ENCODE peak calls at places on chromosomes 2 and 18, in seven cellular contexts. One of them, this sample, is unnamed. For H3K4me1, the result is how much of the 10 kb centered on the place peaks cover.

GRCh38 chr2:85930129-85931124 is 41.6 kb upstream of the ST3GAL5 start:
- DNase-seq in naive thymus-derived CD4-positive, alpha-beta T cell: no peak
- DNase-seq in ovary: no peak
- DNase-seq in trophoblast cell: peak
- DNase-seq in body of pancreas: no peak
- DNase-seq in esophagus squamous epithelium: no peak
- DNase-seq in cardiac muscle cell: peak
- DNase-seq in this sample: no peak

GRCh38 chr2:191728710-191729597 is 51.0 kb downstream of the NABP1 start:
- DNase-seq in naive thymus-derived CD4-positive, alpha-beta T cell: no peak
- DNase-seq in ovary: no peak
- DNase-seq in trophoblast cell: no peak
- DNase-seq in body of pancreas: no peak
- DNase-seq in esophagus squamous epithelium: no peak
- DNase-seq in cardiac muscle cell: peak
- DNase-seq in this sample: no peak

GRCh38 chr18:48861181-48861715 is 89.5 kb downstream of the SMAD7 start:
- DNase-seq in naive thymus-derived CD4-positive, alpha-beta T cell: no peak
- DNase-seq in ovary: no peak
- DNase-seq in trophoblast cell: peak
- DNase-seq in body of pancreas: no peak
- DNase-seq in esophagus squamous epithelium: no peak
- DNase-seq in cardiac muscle cell: no peak
- DNase-seq in this sample: no peak

GRCh38 chr2:121076885-121077549 is 208.0 kb downstream of the TFCP2L1 start:
- DNase-seq in naive thymus-derived CD4-positive, alpha-beta T cell: peak
- DNase-seq in ovary: no peak
- DNase-seq in trophoblast cell: peak
- DNase-seq in body of pancreas: peak
- DNase-seq in esophagus squamous epithelium: no peak
- DNase-seq in cardiac muscle cell: peak
- DNase-seq in this sample: peak

GRCh38 chr2:231683292-231683898 is 24.9 kb upstream of the PTMA start:
- DNase-seq in naive thymus-derived CD4-positive, alpha-beta T cell: no peak
- DNase-seq in ovary: no peak
- DNase-seq in trophoblast cell: no peak
- DNase-seq in body of pancreas: no peak
- DNase-seq in esophagus squamous epithelium: no peak
- DNase-seq in cardiac muscle cell: no peak
- DNase-seq in this sample: no peak

GRCh38 chr2:84417453-84417852 is 41.6 kb downstream of the SUCLG1 start:
- DNase-seq in naive thymus-derived CD4-positive, alpha-beta T cell: no peak
- DNase-seq in ovary: no peak
- DNase-seq in trophoblast cell: no peak
- DNase-seq in body of pancreas: no peak
- DNase-seq in esophagus squamous epithelium: no peak
- DNase-seq in cardiac muscle cell: no peak
- DNase-seq in this sample: no peak

GRCh38 chr2:61710711-61711110 is 143.1 kb downstream of the FAM161A start:
- DNase-seq in naive thymus-derived CD4-positive, alpha-beta T cell: no peak
- DNase-seq in ovary: no peak
- DNase-seq in trophoblast cell: no peak
- DNase-seq in body of pancreas: peak
- DNase-seq in esophagus squamous epithelium: no peak
- DNase-seq in cardiac muscle cell: peak
- DNase-seq in this sample: no peak

GRCh38 chr2:210584834-210585233 is 28.4 kb downstream of the CPS1 start:
- DNase-seq in naive thymus-derived CD4-positive, alpha-beta T cell: no peak
- DNase-seq in ovary: no peak
- DNase-seq in trophoblast cell: no peak
- DNase-seq in body of pancreas: no peak
- DNase-seq in esophagus squamous epithelium: no peak
- DNase-seq in cardiac muscle cell: no peak
- DNase-seq in this sample: no peak

GRCh38 chr2:50344509-50345106 is 687.3 kb downstream of the NRXN1 start:
- DNase-seq in naive thymus-derived CD4-positive, alpha-beta T cell: no peak
- DNase-seq in ovary: no peak
- DNase-seq in trophoblast cell: no peak
- DNase-seq in body of pancreas: no peak
- DNase-seq in esophagus squamous epithelium: no peak
- DNase-seq in cardiac muscle cell: no peak
- DNase-seq in this sample: no peak

GRCh38 chr2:27940090-27940671 is 49.7 kb downstream of the BABAM2 start:
- DNase-seq in naive thymus-derived CD4-positive, alpha-beta T cell: no peak
- DNase-seq in ovary: no peak
- DNase-seq in trophoblast cell: no peak
- DNase-seq in body of pancreas: no peak
- DNase-seq in esophagus squamous epithelium: no peak
- DNase-seq in cardiac muscle cell: no peak
- DNase-seq in this sample: no peak

GRCh38 chr18:10437837-10438236 is 16.6 kb upstream of the APCDD1 start:
- DNase-seq in naive thymus-derived CD4-positive, alpha-beta T cell: no peak
- DNase-seq in ovary: no peak
- DNase-seq in trophoblast cell: no peak
- DNase-seq in body of pancreas: no peak
- DNase-seq in esophagus squamous epithelium: no peak
- DNase-seq in cardiac muscle cell: no peak
- DNase-seq in this sample: no peak

GRCh38 chr2:71930073-71930681 is 217.5 kb downstream of the CYP26B1 start:
- DNase-seq in naive thymus-derived CD4-positive, alpha-beta T cell: no peak
- DNase-seq in ovary: no peak
- DNase-seq in trophoblast cell: no peak
- DNase-seq in body of pancreas: no peak
- DNase-seq in esophagus squamous epithelium: no peak
- DNase-seq in cardiac muscle cell: no peak
- DNase-seq in this sample: no peak

GRCh38 chr2:27870724-27871123 is 19.5 kb downstream of the RBKS start:
- DNase-seq in naive thymus-derived CD4-positive, alpha-beta T cell: no peak
- DNase-seq in ovary: no peak
- DNase-seq in trophoblast cell: no peak
- DNase-seq in body of pancreas: no peak
- DNase-seq in esophagus squamous epithelium: no peak
- DNase-seq in cardiac muscle cell: no peak
- DNase-seq in this sample: no peak

GRCh38 chr18:1914489-1914888 is 656.8 kb downstream of the METTL4 start:
- DNase-seq in naive thymus-derived CD4-positive, alpha-beta T cell: no peak
- DNase-seq in ovary: no peak
- DNase-seq in trophoblast cell: peak
- DNase-seq in body of pancreas: no peak
- DNase-seq in esophagus squamous epithelium: no peak
- DNase-seq in cardiac muscle cell: peak
- DNase-seq in this sample: no peak

GRCh38 chr2:193240752-193241151 is 1046.0 kb upstream of the TMEFF2 start:
- DNase-seq in naive thymus-derived CD4-positive, alpha-beta T cell: no peak
- DNase-seq in ovary: no peak
- DNase-seq in trophoblast cell: peak
- DNase-seq in body of pancreas: no peak
- DNase-seq in esophagus squamous epithelium: no peak
- DNase-seq in cardiac muscle cell: no peak
- DNase-seq in this sample: no peak

GRCh38 chr2:225670111-225670974 is 270.8 kb downstream of the NYAP2 start:
- DNase-seq in naive thymus-derived CD4-positive, alpha-beta T cell: no peak
- DNase-seq in ovary: no peak
- DNase-seq in trophoblast cell: peak
- DNase-seq in body of pancreas: no peak
- DNase-seq in esophagus squamous epithelium: no peak
- DNase-seq in cardiac muscle cell: peak
- DNase-seq in this sample: no peak

GRCh38 chr2:109382236-109382930 is 231.4 kb downstream of the SEPTIN10 start:
- DNase-seq in naive thymus-derived CD4-positive, alpha-beta T cell: no peak
- DNase-seq in ovary: peak
- DNase-seq in trophoblast cell: no peak
- DNase-seq in body of pancreas: peak
- DNase-seq in esophagus squamous epithelium: no peak
- DNase-seq in cardiac muscle cell: no peak
- DNase-seq in this sample: peak

GRCh38 chr2:143901185-143901842 is 618.6 kb downstream of the ZEB2 start:
- DNase-seq in naive thymus-derived CD4-positive, alpha-beta T cell: no peak
- DNase-seq in ovary: no peak
- DNase-seq in trophoblast cell: peak
- DNase-seq in body of pancreas: no peak
- DNase-seq in esophagus squamous epithelium: no peak
- DNase-seq in cardiac muscle cell: peak
- DNase-seq in this sample: no peak

GRCh38 chr2:124933883-124934282 is 908.8 kb downstream of the CNTNAP5 start:
- DNase-seq in naive thymus-derived CD4-positive, alpha-beta T cell: no peak
- DNase-seq in ovary: no peak
- DNase-seq in trophoblast cell: no peak
- DNase-seq in body of pancreas: no peak
- DNase-seq in esophagus squamous epithelium: no peak
- DNase-seq in cardiac muscle cell: no peak
- DNase-seq in this sample: no peak

GRCh38 chr2:10486601-10487079 is 38.5 kb upstream of the ODC1 start:
- DNase-seq in naive thymus-derived CD4-positive, alpha-beta T cell: no peak
- DNase-seq in ovary: no peak
- DNase-seq in trophoblast cell: no peak
- DNase-seq in body of pancreas: peak
- DNase-seq in esophagus squamous epithelium: no peak
- DNase-seq in cardiac muscle cell: no peak
- DNase-seq in this sample: peak

GRCh38 chr2:229955663-229956062 is 33.4 kb downstream of the FBXO36 start:
- DNase-seq in naive thymus-derived CD4-positive, alpha-beta T cell: no peak
- DNase-seq in ovary: no peak
- DNase-seq in trophoblast cell: peak
- DNase-seq in body of pancreas: no peak
- DNase-seq in esophagus squamous epithelium: no peak
- DNase-seq in cardiac muscle cell: no peak
- DNase-seq in this sample: no peak

GRCh38 chr2:46815121-46815802 is 100.3 kb downstream of the MCFD2 start:
- DNase-seq in naive thymus-derived CD4-positive, alpha-beta T cell: no peak
- DNase-seq in ovary: no peak
- DNase-seq in trophoblast cell: peak
- DNase-seq in body of pancreas: no peak
- DNase-seq in esophagus squamous epithelium: no peak
- DNase-seq in cardiac muscle cell: no peak
- DNase-seq in this sample: peak

GRCh38 chr2:133270550-133270949 is 297.7 kb downstream of the NCKAP5 start:
- DNase-seq in naive thymus-derived CD4-positive, alpha-beta T cell: no peak
- DNase-seq in ovary: no peak
- DNase-seq in trophoblast cell: no peak
- DNase-seq in body of pancreas: no peak
- DNase-seq in esophagus squamous epithelium: no peak
- DNase-seq in cardiac muscle cell: no peak
- DNase-seq in this sample: no peak

GRCh38 chr2:98806266-98806697 is 75.3 kb upstream of the MGAT4A start:
- DNase-seq in naive thymus-derived CD4-positive, alpha-beta T cell: no peak
- DNase-seq in ovary: no peak
- DNase-seq in trophoblast cell: no peak
- DNase-seq in body of pancreas: peak
- DNase-seq in esophagus squamous epithelium: no peak
- DNase-seq in cardiac muscle cell: peak
- DNase-seq in this sample: peak

GRCh38 chr2:71449343-71449742 is 4.0 kb upstream of the DYSF start:
- DNase-seq in naive thymus-derived CD4-positive, alpha-beta T cell: no peak
- DNase-seq in ovary: no peak
- DNase-seq in trophoblast cell: no peak
- DNase-seq in body of pancreas: no peak
- DNase-seq in esophagus squamous epithelium: no peak
- DNase-seq in cardiac muscle cell: no peak
- DNase-seq in this sample: no peak

GRCh38 chr2:235059161-235059560 is 107.3 kb downstream of the SH3BP4 start:
- DNase-seq in naive thymus-derived CD4-positive, alpha-beta T cell: no peak
- DNase-seq in ovary: no peak
- DNase-seq in trophoblast cell: no peak
- DNase-seq in body of pancreas: no peak
- DNase-seq in esophagus squamous epithelium: no peak
- DNase-seq in cardiac muscle cell: no peak
- DNase-seq in this sample: no peak

GRCh38 chr2:26561918-26562810 is 79.0 kb downstream of the CIB4 start:
- DNase-seq in naive thymus-derived CD4-positive, alpha-beta T cell: peak
- DNase-seq in ovary: peak
- DNase-seq in trophoblast cell: peak
- DNase-seq in body of pancreas: peak
- DNase-seq in esophagus squamous epithelium: no peak
- DNase-seq in cardiac muscle cell: peak
- DNase-seq in this sample: no peak

GRCh38 chr2:177245010-177245422 is 19.5 kb downstream of the NFE2L2 start:
- DNase-seq in naive thymus-derived CD4-positive, alpha-beta T cell: no peak
- DNase-seq in ovary: no peak
- DNase-seq in trophoblast cell: peak
- DNase-seq in body of pancreas: no peak
- DNase-seq in esophagus squamous epithelium: no peak
- DNase-seq in cardiac muscle cell: peak
- DNase-seq in this sample: no peak

GRCh38 chr2:67374481-67374880 is 22.7 kb upstream of the ETAA1 start:
- DNase-seq in naive thymus-derived CD4-positive, alpha-beta T cell: no peak
- DNase-seq in ovary: no peak
- DNase-seq in trophoblast cell: peak
- DNase-seq in body of pancreas: no peak
- DNase-seq in esophagus squamous epithelium: no peak
- DNase-seq in cardiac muscle cell: peak
- DNase-seq in this sample: no peak
- H3K4me3 ChIP-seq in naive thymus-derived CD4-positive, alpha-beta T cell: no peak
- H3K4me3 ChIP-seq in ovary: no peak
- H3K4me3 ChIP-seq in trophoblast cell: no peak
- H3K4me3 ChIP-seq in body of pancreas: no peak
- H3K4me3 ChIP-seq in esophagus squamous epithelium: no peak
- H3K4me3 ChIP-seq in cardiac muscle cell: no peak
- H3K4me3 ChIP-seq in this sample: peak

GRCh38 chr18:58098706-58099105 is 54.7 kb downstream of the NEDD4L start:
- DNase-seq in naive thymus-derived CD4-positive, alpha-beta T cell: no peak
- DNase-seq in ovary: no peak
- DNase-seq in trophoblast cell: no peak
- DNase-seq in body of pancreas: no peak
- DNase-seq in esophagus squamous epithelium: no peak
- DNase-seq in cardiac muscle cell: no peak
- DNase-seq in this sample: no peak
- H3K4me1 ChIP-seq in naive thymus-derived CD4-positive, alpha-beta T cell: under half
- H3K4me1 ChIP-seq in ovary: under half
- H3K4me1 ChIP-seq in trophoblast cell: under half
- H3K4me1 ChIP-seq in body of pancreas: half or more
- H3K4me1 ChIP-seq in esophagus squamous epithelium: under half
- H3K4me1 ChIP-seq in cardiac muscle cell: under half
- H3K4me1 ChIP-seq in this sample: under half

GRCh38 chr2:66698879-66699278 is 264.0 kb downstream of the MEIS1 start:
- DNase-seq in naive thymus-derived CD4-positive, alpha-beta T cell: no peak
- DNase-seq in ovary: no peak
- DNase-seq in trophoblast cell: no peak
- DNase-seq in body of pancreas: no peak
- DNase-seq in esophagus squamous epithelium: no peak
- DNase-seq in cardiac muscle cell: no peak
- DNase-seq in this sample: no peak
- H3K27ac ChIP-seq in naive thymus-derived CD4-positive, alpha-beta T cell: no peak
- H3K27ac ChIP-seq in ovary: no peak
- H3K27ac ChIP-seq in trophoblast cell: no peak
- H3K27ac ChIP-seq in body of pancreas: no peak
- H3K27ac ChIP-seq in esophagus squamous epithelium: peak
- H3K27ac ChIP-seq in cardiac muscle cell: no peak
- H3K27ac ChIP-seq in this sample: no peak

GRCh38 chr18:9017170-9017899 is 85.2 kb upstream of the NDUFV2 start:
- DNase-seq in naive thymus-derived CD4-positive, alpha-beta T cell: no peak
- DNase-seq in ovary: peak
- DNase-seq in trophoblast cell: peak
- DNase-seq in body of pancreas: peak
- DNase-seq in esophagus squamous epithelium: peak
- DNase-seq in cardiac muscle cell: peak
- DNase-seq in this sample: peak
- H3K4me3 ChIP-seq in naive thymus-derived CD4-positive, alpha-beta T cell: peak
- H3K4me3 ChIP-seq in ovary: peak
- H3K4me3 ChIP-seq in trophoblast cell: no peak
- H3K4me3 ChIP-seq in body of pancreas: no peak
- H3K4me3 ChIP-seq in esophagus squamous epithelium: peak
- H3K4me3 ChIP-seq in cardiac muscle cell: no peak
- H3K4me3 ChIP-seq in this sample: peak

This sample was measured in tibial artery.